ENCODE peak calls at places on chromosomes 3 and 15, in nine cellular contexts. T is upper lobe of left lung, S is transverse colon, Z is A549, L is tibial artery, Q is HFF-Myc, I is cardiac muscle cell, H is IMR-90, U is ovary. Y is an unnamed sample.

GRCh38 chr3:100209948-100210776 is 50.6 kb upstream of the TBC1D23 start:
- DNase-seq in T (no peak), I (no peak), H (peak), Z (no peak), L (no peak), S (no peak), Q (no peak), U (no peak), Y (no peak)

GRCh38 chr3:159131376-159131775 is 329.5 kb downstream of the MFSD1 start:
- DNase-seq in L (no peak), T (no peak), H (no peak), Q (no peak), Z (no peak), S (no peak), U (no peak), I (no peak), Y (no peak)

GRCh38 chr3:172690936-172691335 is 19.9 kb downstream of the NCEH1 start:
- DNase-seq in U (no peak), T (no peak), H (no peak), Z (no peak), L (no peak), Q (no peak), S (no peak), I (no peak), Y (no peak)

GRCh38 chr15:61871926-61872522 is 188.2 kb downstream of the VPS13C start:
- DNase-seq in S (no peak), Z (peak), Q (peak), I (peak), U (no peak), H (peak), T (no peak), L (no peak), Y (no peak)

GRCh38 chr3:138197058-138197457 is 10.0 kb downstream of the ARMC8 start:
- DNase-seq in Q (no peak), I (peak), L (no peak), T (no peak), Z (no peak), U (no peak), S (no peak), H (peak), Y (no peak)

GRCh38 chr3:75294124-75294523 is 370.0 kb upstream of the FRG2C start:
- DNase-seq in U (peak), T (no peak), S (peak), H (peak), Q (peak), I (peak), Z (peak), L (peak), Y (no peak)

GRCh38 chr3:86793786-86794185 is 197.2 kb downstream of the VGLL3 start:
- DNase-seq in Q (peak), S (no peak), T (no peak), Z (peak), H (peak), U (no peak), L (no peak), I (peak), Y (peak)

GRCh38 chr15:63322541-63322940 is 45.1 kb downstream of the APH1B start:
- DNase-seq in H (peak), T (no peak), S (peak), Z (no peak), I (peak), L (no peak), Q (no peak), U (peak), Y (peak)

GRCh38 chr15:60932051-60932915 is 296.8 kb downstream of the RORA start:
- DNase-seq in Q (no peak), H (peak), I (no peak), S (no peak), Z (peak), T (no peak), L (peak), U (no peak), Y (peak)

GRCh38 chr3:58899159-58899952 is 150.5 kb downstream of the CFAP20DC start:
- DNase-seq in T (no peak), U (peak), L (no peak), I (peak), Q (peak), Z (no peak), S (peak), H (no peak), Y (no peak)

GRCh38 chr3:58260261-58260731 is 22.7 kb downstream of the ABHD6 start:
- DNase-seq in S (no peak), Q (no peak), I (no peak), L (no peak), Z (peak), H (peak), T (no peak), U (no peak), Y (peak)

GRCh38 chr3:47634996-47635395 is 56.3 kb upstream of the CSPG5 start:
- DNase-seq in S (no peak), T (no peak), H (no peak), Z (no peak), Q (no peak), L (no peak), I (no peak), U (no peak), Y (no peak)

GRCh38 chr3:57958642-57959406 is 49.4 kb upstream of the FLNB start:
- DNase-seq in H (no peak), L (no peak), Z (peak), T (peak), Q (no peak), I (no peak), S (peak), U (no peak), Y (no peak)

GRCh38 chr3:32947466-32948238 is 3.8 kb upstream of the CCR4 start:
- DNase-seq in H (peak), S (peak), I (peak), T (no peak), U (peak), Z (peak), L (peak), Q (peak), Y (peak)

GRCh38 chr3:128623762-128624176 is 26.8 kb downstream of the RPN1 start:
- DNase-seq in Z (no peak), H (peak), Q (no peak), L (peak), S (no peak), T (no peak), I (no peak), U (peak), Y (no peak)

GRCh38 chr15:96502196-96502595 is 171.7 kb downstream of the NR2F2 start:
- DNase-seq in L (no peak), I (no peak), U (no peak), Z (no peak), H (no peak), T (no peak), S (no peak), Q (no peak), Y (no peak)

GRCh38 chr15:96504371-96504770 is 173.9 kb downstream of the NR2F2 start:
- DNase-seq in I (no peak), H (no peak), Z (no peak), Q (no peak), T (no peak), S (no peak), U (no peak), L (no peak), Y (no peak)

GRCh38 chr15:96501362-96501761 is 170.9 kb downstream of the NR2F2 start:
- DNase-seq in S (no peak), T (no peak), Z (no peak), H (no peak), I (no peak), L (no peak), Q (no peak), U (no peak), Y (no peak)

GRCh38 chr15:96505014-96505413 is 174.5 kb downstream of the NR2F2 start:
- DNase-seq in T (no peak), U (no peak), S (no peak), Z (no peak), Q (no peak), I (no peak), L (no peak), H (no peak), Y (no peak)

DNA sequence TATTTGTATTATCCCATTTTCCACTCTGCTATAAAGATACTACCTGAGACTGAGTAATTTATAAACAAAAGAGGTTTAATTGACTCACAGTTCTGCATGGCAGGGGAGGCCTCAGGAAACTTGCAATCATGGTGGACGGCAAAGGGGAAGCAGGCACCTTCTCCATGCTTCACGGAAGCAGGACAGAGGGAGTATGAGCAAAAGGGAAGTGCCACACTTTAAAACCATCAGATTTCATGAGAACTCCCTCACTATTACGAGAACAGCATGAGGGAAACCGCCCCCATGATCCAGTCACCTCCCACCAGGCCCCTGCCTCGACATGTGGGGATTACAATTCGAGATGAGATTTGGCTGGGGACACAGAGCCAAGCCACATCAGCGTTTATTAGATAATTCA is 172.8 kb downstream of the NR2F2 start:
- DNase-seq in Q (no peak), S (no peak), I (no peak), U (no peak), L (no peak), Z (no peak), T (no peak), H (no peak), Y (no peak)
- TF ChIP-seq CTCF in Q (no peak), S (no peak), I (no peak), U (no peak), L (no peak), Z (no peak), T (no peak), H (no peak), Y (no peak)

DNA sequence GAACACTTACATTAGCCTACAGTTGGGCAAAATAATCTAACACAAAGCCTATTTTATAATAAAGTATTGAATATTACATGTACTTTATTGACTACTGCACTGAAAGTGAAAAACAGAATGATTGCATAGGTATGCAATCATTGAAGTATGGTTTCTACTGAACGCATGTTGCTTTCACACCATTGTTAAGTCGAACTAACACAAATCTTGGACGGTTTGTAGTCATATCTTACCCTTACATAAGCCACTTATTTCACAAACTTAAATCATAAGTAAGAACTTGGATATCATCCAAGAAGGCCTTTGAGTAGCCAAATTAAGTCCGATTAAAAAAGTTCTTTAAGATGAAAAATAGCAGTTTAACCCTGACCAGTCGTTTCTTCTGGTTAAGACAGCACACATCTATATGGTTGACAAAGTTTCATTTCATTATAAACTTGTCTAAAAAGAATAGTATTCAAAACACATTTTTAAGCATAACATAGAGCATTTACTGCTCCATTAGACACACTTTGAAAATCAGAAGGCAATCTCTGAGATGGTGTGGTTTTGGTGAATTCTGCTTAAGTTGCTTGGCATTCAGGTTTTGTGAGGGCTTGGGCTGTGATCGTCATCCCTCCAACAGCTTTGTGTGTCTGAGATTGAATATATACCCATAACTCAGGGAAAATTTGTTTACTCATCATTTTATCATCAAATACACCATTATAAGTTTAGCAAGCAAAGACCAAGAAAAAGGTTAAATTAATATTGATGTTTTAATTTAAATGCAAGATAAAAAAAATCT is 92.1 kb downstream of the NFKBIZ start:
- DNase-seq in U (no peak), L (no peak), T (no peak), H (peak), Z (no peak), S (no peak), I (no peak), Q (no peak), Y (no peak)
- H3K4me3 ChIP-seq in U (no peak), L (no peak), T (no peak), H (peak), Z (no peak), S (no peak), I (no peak), Q (no peak), Y (no peak)

GRCh38 chr3:177889158-177889557 is 647.1 kb upstream of the KCNMB2 start:
- DNase-seq in U (no peak), I (no peak), H (no peak), Z (no peak), S (no peak), L (no peak), T (no peak), Q (no peak), Y (no peak)
- TF ChIP-seq CTCF in U (no peak), I (no peak), H (no peak), Z (no peak), S (no peak), L (no peak), T (no peak), Q (no peak), Y (no peak)

DNA sequence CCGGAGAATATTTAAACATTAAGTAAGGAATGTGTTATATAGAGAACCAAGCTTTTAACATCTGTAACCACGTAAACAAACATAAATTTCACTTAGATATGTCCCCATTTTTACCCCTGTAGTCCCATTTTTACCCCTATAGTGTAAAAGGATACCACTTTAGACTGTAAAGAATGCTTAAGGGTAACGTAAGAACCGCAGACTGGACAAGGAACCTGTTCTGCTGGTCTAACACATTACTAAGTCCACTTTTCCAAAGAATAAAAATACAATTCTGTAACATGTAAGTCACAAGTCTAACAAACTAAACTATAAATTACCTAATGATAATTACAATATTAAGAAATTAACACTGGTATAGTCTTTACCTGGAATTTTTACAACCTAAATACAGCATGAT is 2.9 kb downstream of the SLC12A6 start:
- DNase-seq in I (no peak), Q (no peak), H (no peak), T (no peak), U (no peak), Z (no peak), L (no peak), S (no peak), Y (no peak)
- H3K4me3 ChIP-seq in I (peak), Q (no peak), H (no peak), T (peak), U (no peak), Z (no peak), L (no peak), S (no peak), Y (no peak)

DNA sequence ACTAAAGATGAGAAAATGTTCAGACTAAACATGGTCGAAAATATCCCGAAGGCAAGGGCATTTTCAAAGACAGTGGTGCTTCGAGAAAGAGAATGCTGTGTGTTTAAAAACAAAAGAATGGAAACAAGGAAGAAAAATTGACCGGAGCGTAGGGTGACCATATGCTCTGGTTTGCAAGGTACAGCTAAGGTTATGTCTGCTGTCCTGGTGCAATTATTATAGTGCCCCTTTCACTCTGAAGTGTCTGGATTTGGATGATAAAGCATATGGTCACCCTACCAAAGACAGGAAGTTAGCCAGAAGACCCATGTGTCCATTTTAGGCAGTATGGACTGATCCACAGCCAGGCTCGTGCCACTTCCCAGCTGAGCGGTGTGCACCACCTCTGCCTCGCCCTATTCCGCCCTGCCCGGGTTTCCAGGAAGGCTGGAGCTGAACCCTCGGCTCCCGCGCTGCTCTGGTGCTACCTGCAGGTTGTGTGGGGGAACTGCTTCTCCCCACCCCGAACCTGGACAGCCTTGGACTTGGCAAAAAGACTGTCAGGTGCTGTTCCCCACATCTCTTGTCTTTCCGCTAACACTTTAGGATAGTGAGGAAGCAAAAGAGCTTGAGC is 25.2 kb downstream of the GOLGA6D start:
- DNase-seq in Z (peak), Q (peak), U (peak), I (peak), T (no peak), S (peak), L (no peak), H (no peak), Y (no peak)
- TF ChIP-seq CTCF in Z (peak), Q (peak), U (no peak), I (peak), T (peak), S (peak), L (peak), H (peak), Y (peak)

DNA sequence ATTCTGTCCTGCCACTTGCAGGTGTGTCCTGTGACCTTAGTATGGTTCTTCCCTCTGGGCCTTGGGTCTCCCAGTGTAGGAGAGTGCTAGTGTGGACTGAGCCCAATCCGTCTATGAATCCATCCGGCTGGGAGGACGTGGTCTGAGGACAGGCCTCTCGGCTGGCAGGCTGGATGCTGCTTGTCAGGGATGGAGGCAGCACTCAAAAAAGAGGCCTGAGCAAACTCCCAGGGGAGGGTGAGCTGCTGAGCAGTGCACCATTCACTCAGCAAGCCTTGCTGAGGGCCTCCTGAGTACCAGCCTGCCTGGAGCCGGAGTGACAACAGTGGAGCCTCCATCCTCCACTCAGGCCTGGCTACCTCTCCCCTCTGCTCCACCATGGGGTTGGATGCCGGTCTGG is 1.7 kb upstream of the DUSP7 start:
- DNase-seq in Q (no peak), Z (no peak), S (no peak), T (no peak), U (no peak), H (no peak), L (no peak), I (no peak), Y (no peak)
- H3K4me3 ChIP-seq in Q (no peak), Z (no peak), S (no peak), T (no peak), U (no peak), H (no peak), L (no peak), I (no peak), Y (no peak)

GRCh38 chr3:130077636-130078035 is 4.0 kb upstream of the ALG1L2 start:
- DNase-seq in H (no peak), L (no peak), T (no peak), I (no peak), Z (no peak), S (no peak), Q (no peak), U (no peak), Y (no peak)
- TF ChIP-seq CTCF in H (no peak), L (no peak), T (no peak), I (no peak), Z (no peak), S (no peak), Q (no peak), U (no peak), Y (no peak)

Y was measured in AG04449.